ENCODE peak calls at places on chromosomes 3 and 15, in six cellular contexts. K is testis, L is psoas muscle, U is ovary, R is kidney, P is sigmoid colon. M is an unnamed sample.

GRCh38 chr3:42134867-42135464 is 43.8 kb downstream of the TRAK1 start:
- DNase-seq in K (no peak), L (no peak), U (no peak), R (no peak), P (no peak), M (no peak)

GRCh38 chr3:184716652-184717607 is 5.1 kb upstream of the MAGEF1 start:
- DNase-seq in K (no peak), L (no peak), U (peak), R (no peak), P (no peak), M (no peak)

GRCh38 chr3:2354702-2355101 is 256.0 kb downstream of the CNTN4 start:
- DNase-seq in K (peak), L (no peak), U (no peak), R (no peak), P (no peak), M (no peak)

GRCh38 chr15:70024521-70024920 is 73.2 kb downstream of the TLE3 start:
- DNase-seq in K (peak), L (no peak), U (no peak), R (no peak), P (no peak), M (no peak)

GRCh38 chr15:57109005-57109404 is 190.6 kb downstream of the TCF12 start:
- DNase-seq in K (no peak), L (no peak), U (no peak), R (no peak), P (no peak), M (no peak)

GRCh38 chr15:41817781-41818180 is 10.1 kb upstream of the JMJD7 start:
- DNase-seq in K (no peak), L (no peak), U (no peak), R (no peak), P (no peak), M (no peak)

GRCh38 chr15:90698629-90699028 is 18.5 kb upstream of the BLM start:
- DNase-seq in K (no peak), L (no peak), U (no peak), R (no peak), P (no peak), M (peak)

GRCh38 chr3:42706721-42707619 is 4.4 kb upstream of the HHATL start:
- DNase-seq in K (no peak), L (no peak), U (peak), R (peak), P (peak), M (peak)

GRCh38 chr15:64216722-64217428 is 54.1 kb upstream of the PPIB start:
- DNase-seq in K (peak), L (no peak), U (peak), R (no peak), P (no peak), M (no peak)

GRCh38 chr15:59191855-59192237 is 14.8 kb upstream of the LDHAL6B start:
- DNase-seq in K (no peak), L (no peak), U (no peak), R (no peak), P (no peak), M (no peak)

GRCh38 chr3:29373016-29373690 is 92.3 kb downstream of the RBMS3 start:
- DNase-seq in K (no peak), L (no peak), U (no peak), R (no peak), P (no peak), M (no peak)

GRCh38 chr3:133767607-133768006 is 21.4 kb downstream of the TF start:
- DNase-seq in K (no peak), L (no peak), U (no peak), R (no peak), P (no peak), M (no peak)

GRCh38 chr3:185646382-185647133 is 60.5 kb downstream of the SENP2 start:
- DNase-seq in K (no peak), L (no peak), U (no peak), R (no peak), P (peak), M (no peak)

GRCh38 chr15:35690698-35691116 is 144.7 kb upstream of the DPH6 start:
- DNase-seq in K (peak), L (no peak), U (peak), R (no peak), P (no peak), M (no peak)

GRCh38 chr15:74335396-74335795 is 32.0 kb downstream of the CYP11A1 start:
- DNase-seq in K (no peak), L (no peak), U (no peak), R (peak), P (peak), M (no peak)

GRCh38 chr3:170536712-170537111 is 49.2 kb downstream of the SLC7A14 start:
- DNase-seq in K (no peak), L (no peak), U (no peak), R (no peak), P (no peak), M (no peak)

GRCh38 chr15:41483115-41483514 is 10.6 kb upstream of the ITPKA start:
- DNase-seq in K (no peak), L (no peak), U (no peak), R (peak), P (no peak), M (no peak)

GRCh38 chr15:70251246-70251990 is 153.7 kb upstream of the TLE3 start:
- DNase-seq in K (peak), L (no peak), U (peak), R (peak), P (peak), M (no peak)

GRCh38 chr3:111069974-111070751 is 1.5 kb upstream of the NECTIN3 start:
- DNase-seq in K (peak), L (peak), U (peak), R (peak), P (no peak), M (no peak)

GRCh38 chr3:30268288-30268687 is 338.1 kb upstream of the TGFBR2 start:
- DNase-seq in K (no peak), L (no peak), U (no peak), R (no peak), P (no peak), M (no peak)

GRCh38 chr3:196639517-196640500 is at the start of gene NRROS:
- DNase-seq in K (peak), L (peak), U (peak), R (peak), P (peak), M (no peak)

GRCh38 chr3:99895106-99895705 is 77.5 kb downstream of the CMSS1 start:
- DNase-seq in K (no peak), L (no peak), U (no peak), R (no peak), P (no peak), M (no peak)

GRCh38 chr3:133464573-133464972 is 64.7 kb downstream of the BFSP2 start:
- DNase-seq in K (no peak), L (no peak), U (no peak), R (no peak), P (no peak), M (no peak)

GRCh38 chr15:93018574-93018973 is 70.4 kb downstream of the RGMA start:
- DNase-seq in K (no peak), L (no peak), U (no peak), R (peak), P (no peak), M (no peak)
- TF ChIP-seq CTCF in K (peak), L (peak), U (no peak), R (no peak), P (no peak), M (no peak)

GRCh38 chr3:44021646-44022594 is 219.8 kb upstream of the TOPAZ1 start:
- DNase-seq in K (no peak), L (no peak), U (no peak), R (no peak), P (no peak), M (no peak)
- H3K4me3 ChIP-seq in K (peak), L (peak), U (no peak), R (peak), P (no peak), M (peak)

DNA sequence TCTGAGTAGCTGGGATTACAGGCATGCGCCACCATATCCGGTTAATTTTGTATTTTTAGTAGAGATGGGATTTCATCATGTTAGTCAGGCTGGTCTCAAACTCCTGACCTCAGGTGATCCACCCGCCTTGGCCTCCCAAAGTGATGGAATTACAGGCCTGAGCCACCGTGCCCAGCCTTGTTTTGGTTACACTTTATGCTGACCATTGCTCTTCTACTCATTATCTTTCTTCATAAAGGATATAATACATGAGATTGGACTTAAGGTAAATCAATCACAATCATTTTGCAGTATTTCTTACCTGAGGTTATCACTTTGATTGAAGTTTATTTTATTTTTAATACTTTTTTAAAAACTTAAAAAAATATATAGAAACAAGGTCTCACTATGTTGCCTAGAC is 2.2 kb upstream of the LEO1 start:
- DNase-seq in K (no peak), L (no peak), U (no peak), R (no peak), P (no peak), M (no peak)
- H3K27ac ChIP-seq in K (no peak), L (no peak), U (no peak), R (no peak), P (no peak), M (no peak)

GRCh38 chr3:164390046-164390445 is 688.2 kb downstream of the SI start:
- DNase-seq in K (no peak), L (no peak), U (no peak), R (no peak), P (no peak), M (no peak)
- TF ChIP-seq CTCF in K (no peak), L (peak), U (no peak), R (no peak), P (no peak), M (no peak)

GRCh38 chr15:84979651-84980050 is 2.0 kb upstream of the PDE8A start:
- DNase-seq in K (peak), L (peak), U (peak), R (peak), P (no peak), M (no peak)
- H3K4me3 ChIP-seq in K (peak), L (peak), U (peak), R (peak), P (no peak), M (peak)

DNA sequence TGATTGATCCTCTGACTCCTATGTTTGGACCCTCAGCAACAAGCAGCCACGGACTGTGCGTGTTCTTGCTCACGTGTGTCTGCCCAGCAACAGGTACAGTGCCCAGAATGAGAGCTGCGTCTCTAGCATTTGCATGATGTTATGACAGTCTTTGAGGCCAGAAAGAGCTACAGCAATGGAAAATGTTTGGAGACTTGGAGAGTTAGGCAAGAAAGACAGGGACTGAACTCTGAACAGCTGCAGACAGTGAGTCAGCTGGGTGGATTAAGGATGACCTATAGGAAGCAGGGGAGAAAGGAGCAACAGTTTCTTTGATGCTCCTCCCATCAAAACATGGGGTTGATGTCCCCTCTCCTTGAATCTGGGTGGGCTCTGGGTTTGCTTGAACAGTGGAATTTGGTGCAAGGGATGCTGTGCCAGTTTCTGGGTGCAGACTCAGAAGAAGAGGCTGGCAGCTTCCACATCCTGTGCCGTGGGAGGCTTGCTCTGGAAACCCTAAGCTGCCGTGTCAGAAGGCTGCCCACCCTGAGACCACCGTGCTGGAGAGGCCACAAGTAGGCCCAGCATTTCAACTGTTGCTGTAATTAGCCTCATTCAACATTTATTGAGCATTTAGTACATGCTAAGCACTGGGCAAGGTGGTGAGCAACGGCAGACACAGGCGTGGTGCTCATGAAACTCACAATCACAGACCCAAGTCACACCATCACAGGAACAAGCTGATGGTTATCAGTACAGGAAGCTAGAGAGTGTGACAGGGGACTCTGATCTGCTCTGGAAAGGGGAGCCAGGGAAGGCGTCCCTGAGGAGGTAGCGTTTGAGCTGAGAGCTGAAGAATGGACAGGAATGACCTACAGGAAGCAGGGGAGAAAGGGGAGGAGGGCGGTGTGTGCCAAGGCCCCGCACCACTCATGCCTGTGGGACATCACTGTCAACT is 21.7 kb downstream of the CCR9 start:
- DNase-seq in K (no peak), L (no peak), U (no peak), R (no peak), P (no peak), M (no peak)
- H3K27ac ChIP-seq in K (no peak), L (no peak), U (no peak), R (no peak), P (no peak), M (no peak)

M was measured in coronary artery.